ENCODE peak calls at places on chromosomes 11 and 22, in six cellular contexts. T is endothelial cell of umbilical vein, Y is HepG2, M is breast epithelium, L is K562, O is HCT116. E is an unnamed sample.

GRCh38 chr11:101864098-101864497 is 50.7 kb upstream of the CEP126 start:
- DNase-seq in T (no peak), Y (no peak), M (no peak), L (no peak), O (no peak), E (no peak)

GRCh38 chr11:2086239-2087040 is 52.7 kb downstream of the IGF2 start:
- DNase-seq in T (no peak), Y (no peak), M (peak; percentile 35), L (peak; percentile 2), O (no peak), E (peak; percentile 46)

GRCh38 chr11:66723693-66724092 is 5.3 kb downstream of the SPTBN2 start:
- DNase-seq in T (no peak), Y (no peak), M (peak; percentile 35), L (no peak), O (no peak), E (no peak)

GRCh38 chr11:4605057-4605456 is 3.0 kb downstream of the TRIM68 start:
- DNase-seq in T (no peak), Y (no peak), M (no peak), L (no peak), O (no peak), E (no peak)

GRCh38 chr11:126112547-126112946 is 49.9 kb upstream of the CDON start:
- DNase-seq in T (no peak), Y (no peak), M (no peak), L (no peak), O (no peak), E (peak; percentile 33)

GRCh38 chr11:17008099-17008498 is 6.1 kb downstream of the PLEKHA7 start:
- DNase-seq in T (no peak), Y (no peak), M (no peak), L (no peak), O (no peak), E (no peak)

GRCh38 chr11:48006301-48006992 is 26.1 kb downstream of the PTPRJ start:
- DNase-seq in T (peak; percentile 37), Y (no peak), M (no peak), L (peak; percentile 64), O (no peak), E (peak; percentile 63)

GRCh38 chr22:23542933-23543332 is 37.2 kb downstream of the IGLL1 start:
- DNase-seq in T (peak; percentile 64), Y (no peak), M (no peak), L (no peak), O (no peak), E (no peak)

GRCh38 chr11:2590951-2591754 is 108.6 kb downstream of the KCNQ1OT1 start:
- DNase-seq in T (no peak), Y (no peak), M (no peak), L (peak; percentile 4), O (no peak), E (no peak)

GRCh38 chr11:14386895-14387480 is 28.0 kb upstream of the RRAS2 start:
- DNase-seq in T (peak; percentile 7), Y (no peak), M (no peak), L (no peak), O (no peak), E (no peak)

GRCh38 chr11:125091247-125091876 is 20.1 kb downstream of the TMEM218 start:
- DNase-seq in T (peak; percentile 81), Y (peak; percentile 47), M (no peak), L (peak; percentile 72), O (no peak), E (peak; percentile 41)

GRCh38 chr11:116073854-116074837 is 569.9 kb upstream of the CADM1 start:
- DNase-seq in T (no peak), Y (no peak), M (no peak), L (no peak), O (no peak), E (no peak)

GRCh38 chr22:46937939-46938338 is 175.5 kb downstream of the TBC1D22A start:
- DNase-seq in T (no peak), Y (no peak), M (no peak), L (no peak), O (no peak), E (no peak)

GRCh38 chr11:77705195-77705876 is 67.7 kb upstream of the CLNS1A start:
- DNase-seq in T (peak; percentile 5), Y (peak; percentile 71), M (no peak), L (peak; percentile 44), O (peak; percentile 71), E (no peak)

GRCh38 chr11:70292863-70293262 is 22.4 kb downstream of the PPFIA1 start:
- DNase-seq in T (no peak), Y (no peak), M (no peak), L (no peak), O (no peak), E (no peak)

GRCh38 chr11:108224908-108225786 is 2.3 kb downstream of the ATM start:
- DNase-seq in T (no peak), Y (no peak), M (no peak), L (no peak), O (no peak), E (peak; percentile 80)

GRCh38 chr11:124934862-124935547 is 842 bp downstream of the HEPACAM start:
- DNase-seq in T (peak; percentile 35), Y (peak; percentile 78), M (no peak), L (no peak), O (no peak), E (no peak)

GRCh38 chr11:21511835-21512440 is 680.9 kb upstream of the ANO5 start:
- DNase-seq in T (no peak), Y (peak; percentile 48), M (peak; percentile 53), L (peak; percentile 29), O (peak; percentile 3), E (no peak)

GRCh38 chr22:36334838-36335603 is 52.7 kb downstream of the MYH9 start:
- DNase-seq in T (no peak), Y (no peak), M (no peak), L (peak; percentile 24), O (no peak), E (peak; percentile 81)

GRCh38 chr11:10688401-10688800 is 5.2 kb downstream of the IRAG1 start:
- DNase-seq in T (no peak), Y (no peak), M (no peak), L (peak; percentile 62), O (peak; percentile 45), E (no peak)

GRCh38 chr11:106990322-106990721 is 28.0 kb downstream of the GUCY1A2 start:
- DNase-seq in T (no peak), Y (no peak), M (no peak), L (no peak), O (no peak), E (peak; percentile 66)

GRCh38 chr22:27978317-27978716 is 59.3 kb upstream of the PITPNB start:
- DNase-seq in T (no peak), Y (no peak), M (no peak), L (no peak), O (no peak), E (no peak)

GRCh38 chr11:74749127-74749964 is 697 bp downstream of the RNF169 start:
- DNase-seq in T (peak; percentile 73), Y (peak; percentile 73), M (peak; percentile 55), L (peak; percentile 72), O (peak; percentile 19), E (peak; percentile 94)

GRCh38 chr22:27206001-27206746 is 548.8 kb downstream of the MIAT start:
- DNase-seq in T (no peak), Y (no peak), M (no peak), L (no peak), O (no peak), E (no peak)

GRCh38 chr11:115324569-115325432 is 179.4 kb downstream of the CADM1 start:
- DNase-seq in T (peak; percentile 14), Y (peak; percentile 70), M (no peak), L (peak; percentile 48), O (no peak), E (no peak)

GRCh38 chr22:20865331-20865730 is 6.5 kb downstream of the SNAP29 start:
- DNase-seq in T (no peak), Y (no peak), M (no peak), L (peak; percentile 41), O (no peak), E (no peak)
- H3K4me1 ChIP-seq in T (peaks cover 4% of the 10 kb centered on the region), Y (peaks cover 44% of the 10 kb centered on the region), M (peaks cover 5% of the 10 kb centered on the region), L (peaks cover 69% of the 10 kb centered on the region), O (peaks cover 7% of the 10 kb centered on the region), E (peaks cover 91% of the 10 kb centered on the region)

GRCh38 chr11:19675397-19675796 is 37.2 kb upstream of the NAV2 start:
- DNase-seq in T (no peak), Y (no peak), M (no peak), L (no peak), O (no peak), E (no peak)
- TF ChIP-seq POLR2AphosphoS5 in T (no peak), Y (no peak), M (no peak), L (no peak), O (no peak), E (no peak)

DNA sequence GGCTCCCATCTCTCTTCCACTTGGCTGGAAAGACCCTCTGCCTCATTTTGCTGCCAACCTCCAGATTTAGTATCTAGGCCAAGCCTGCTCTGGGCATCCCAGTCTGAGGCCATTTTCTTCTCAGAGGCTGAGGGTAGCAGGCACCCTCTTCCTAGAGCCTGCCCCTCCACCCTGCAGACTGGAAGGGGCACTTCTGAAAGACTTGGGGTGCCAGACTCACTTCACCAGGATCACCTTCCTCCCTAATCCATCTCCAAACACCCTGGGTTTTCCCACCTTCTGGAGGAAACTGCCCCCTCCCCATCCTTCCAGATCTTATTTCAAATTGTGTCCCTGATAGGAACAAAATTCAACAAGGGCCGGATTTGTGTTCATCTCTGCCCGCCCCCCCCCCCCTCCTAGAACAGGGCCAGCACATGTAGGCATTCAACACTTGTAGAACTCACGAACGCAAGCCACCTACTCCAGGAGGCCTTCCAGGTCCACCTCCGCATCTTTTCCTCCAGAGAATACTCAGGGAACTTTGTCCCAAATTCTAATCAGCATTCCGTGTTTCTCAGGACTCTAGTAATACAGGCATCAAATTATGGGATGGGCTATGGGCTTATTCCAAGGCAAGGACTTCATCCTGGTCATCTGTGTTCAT is 785 bp downstream of the UBE2L6 start:
- DNase-seq in T (peak; percentile 6), Y (no peak), M (no peak), L (no peak), O (no peak), E (no peak)
- TF ChIP-seq POLR2A in T (no peak), Y (no peak), M (no peak), L (no peak), O (no peak), E (no peak)

DNA sequence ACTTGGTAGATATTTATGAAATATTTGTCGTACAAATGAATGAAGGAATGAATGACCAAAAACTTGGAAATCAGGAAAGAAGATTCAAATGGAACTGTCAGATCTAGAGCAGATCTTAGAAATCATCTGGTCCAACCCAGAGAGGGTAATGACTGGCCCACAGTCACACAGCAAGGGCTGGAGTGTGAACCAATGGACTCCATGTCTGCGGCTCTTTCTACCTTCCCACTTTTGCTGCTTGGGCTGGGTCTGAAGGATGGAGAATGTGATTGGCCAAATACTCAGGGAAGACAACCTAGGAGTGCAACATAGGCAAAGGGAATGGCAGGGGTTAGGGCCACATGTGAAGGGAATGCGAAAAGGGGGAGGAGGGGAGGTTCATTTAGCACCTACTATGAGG is 5.8 kb upstream of the DGKZ start:
- DNase-seq in T (no peak), Y (no peak), M (no peak), L (no peak), O (no peak), E (no peak)
- H3K4me1 ChIP-seq in T (peaks cover 31% of the 10 kb centered on the region), Y (peaks cover 44% of the 10 kb centered on the region), M (no peaks in the 10 kb centered on the region), L (peaks cover 34% of the 10 kb centered on the region), O (no peaks in the 10 kb centered on the region), E (peaks cover 24% of the 10 kb centered on the region)